ENCODE peak calls at places on chromosomes 11 and 22, in eight cellular contexts. N is SJSA1, U is heart left ventricle, C is A549, M is neuronal stem cell, P is uterus, K is left ventricle myocardium inferior, S is GM23248. F is an unnamed sample.

GRCh38 chr11:75777461-75778110 is 9.0 kb downstream of the DGAT2 start:
- DNase-seq in N (no peak), U (no peak), C (no peak), M (no peak), P (no peak), K (no peak), S (no peak), F (no peak)

GRCh38 chr22:19127329-19128008 is 3.6 kb upstream of the TSSK2 start:
- DNase-seq in N (no peak), U (no peak), C (no peak), M (no peak), P (no peak), K (no peak), S (no peak), F (no peak)

GRCh38 chr11:72719144-72719543 is 33.1 kb downstream of the ARAP1 start:
- DNase-seq in N (no peak), U (no peak), C (no peak), M (no peak), P (no peak), K (peak; percentile 61), S (peak; percentile 30), F (no peak)

GRCh38 chr22:20021196-20022181 is 579 bp downstream of the TANGO2 start:
- DNase-seq in N (no peak), U (peak; percentile 86), C (no peak), M (no peak), P (no peak), K (peak; percentile 82), S (peak; percentile 91), F (no peak)

GRCh38 chr11:129505266-129505665 is 129.6 kb downstream of the BARX2 start:
- DNase-seq in N (no peak), U (no peak), C (no peak), M (no peak), P (no peak), K (no peak), S (no peak), F (no peak)

GRCh38 chr11:111512296-111513239 is at the start of gene BTG4:
- DNase-seq in N (no peak), U (no peak), C (peak; percentile 31), M (no peak), P (no peak), K (no peak), S (peak; percentile 78), F (peak; percentile 13)

GRCh38 chr11:69451289-69451688 is 30.2 kb upstream of the LINC01488 start:
- DNase-seq in N (no peak), U (no peak), C (no peak), M (no peak), P (no peak), K (no peak), S (no peak), F (no peak)

GRCh38 chr11:128603003-128603715 is 15.8 kb upstream of the ETS1 start:
- DNase-seq in N (no peak), U (no peak), C (no peak), M (no peak), P (no peak), K (no peak), S (no peak), F (no peak)

GRCh38 chr22:27419473-27419872 is 382.1 kb downstream of the MN1 start:
- DNase-seq in N (no peak), U (no peak), C (no peak), M (no peak), P (no peak), K (no peak), S (no peak), F (no peak)

GRCh38 chr11:441418-442274 is at the start of gene ANO9:
- DNase-seq in N (no peak), U (no peak), C (no peak), M (no peak), P (no peak), K (no peak), S (no peak), F (peak; percentile 49)

GRCh38 chr11:133619973-133620372 is 87.7 kb upstream of the OPCML start:
- DNase-seq in N (no peak), U (no peak), C (no peak), M (no peak), P (no peak), K (no peak), S (no peak), F (no peak)

GRCh38 chr11:36600155-36600554 is 2.1 kb upstream of the RAG2 start:
- DNase-seq in N (no peak), U (no peak), C (no peak), M (no peak), P (no peak), K (no peak), S (no peak), F (no peak)

GRCh38 chr11:30228323-30228884 is 2.4 kb upstream of the FSHB start:
- DNase-seq in N (no peak), U (no peak), C (no peak), M (no peak), P (no peak), K (no peak), S (no peak), F (no peak)

GRCh38 chr11:40292636-40293585 is 1166.5 kb downstream of the LRRC4C start:
- DNase-seq in N (no peak), U (no peak), C (no peak), M (no peak), P (peak; percentile 30), K (no peak), S (no peak), F (peak; percentile 13)

GRCh38 chr22:37638351-37639069 is 959 bp upstream of the SH3BP1 start:
- DNase-seq in N (no peak), U (no peak), C (no peak), M (no peak), P (no peak), K (no peak), S (no peak), F (peak; percentile 49)
- H3K4me1 ChIP-seq in N (peaks cover 38% of the 10 kb centered on the region), U (peaks cover 66% of the 10 kb centered on the region), C (peaks cover 10% of the 10 kb centered on the region), M (peaks cover 30% of the 10 kb centered on the region), P (peaks cover 23% of the 10 kb centered on the region), K (peaks cover 50% of the 10 kb centered on the region), S (peaks cover 15% of the 10 kb centered on the region), F (peaks cover 88% of the 10 kb centered on the region)

GRCh38 chr22:46086577-46087335 is 63.6 kb upstream of the PPARA start:
- DNase-seq in N (no peak), U (no peak), C (no peak), M (no peak), P (no peak), K (peak; percentile 22), S (peak; percentile 86), F (no peak)

GRCh38 chr22:46084943-46085830 is 65.1 kb upstream of the PPARA start:
- DNase-seq in N (peak; percentile 88), U (peak; percentile 92), C (peak; percentile 79), M (no peak), P (peak; percentile 92), K (peak; percentile 90), S (peak; percentile 97), F (no peak)

GRCh38 chr22:46084376-46084775 is 66.0 kb upstream of the PPARA start:
- DNase-seq in N (no peak), U (no peak), C (no peak), M (no peak), P (no peak), K (no peak), S (no peak), F (no peak)

GRCh38 chr22:46087336-46087690 is 63.0 kb upstream of the PPARA start:
- DNase-seq in N (no peak), U (no peak), C (no peak), M (no peak), P (no peak), K (no peak), S (no peak), F (no peak)

DNA sequence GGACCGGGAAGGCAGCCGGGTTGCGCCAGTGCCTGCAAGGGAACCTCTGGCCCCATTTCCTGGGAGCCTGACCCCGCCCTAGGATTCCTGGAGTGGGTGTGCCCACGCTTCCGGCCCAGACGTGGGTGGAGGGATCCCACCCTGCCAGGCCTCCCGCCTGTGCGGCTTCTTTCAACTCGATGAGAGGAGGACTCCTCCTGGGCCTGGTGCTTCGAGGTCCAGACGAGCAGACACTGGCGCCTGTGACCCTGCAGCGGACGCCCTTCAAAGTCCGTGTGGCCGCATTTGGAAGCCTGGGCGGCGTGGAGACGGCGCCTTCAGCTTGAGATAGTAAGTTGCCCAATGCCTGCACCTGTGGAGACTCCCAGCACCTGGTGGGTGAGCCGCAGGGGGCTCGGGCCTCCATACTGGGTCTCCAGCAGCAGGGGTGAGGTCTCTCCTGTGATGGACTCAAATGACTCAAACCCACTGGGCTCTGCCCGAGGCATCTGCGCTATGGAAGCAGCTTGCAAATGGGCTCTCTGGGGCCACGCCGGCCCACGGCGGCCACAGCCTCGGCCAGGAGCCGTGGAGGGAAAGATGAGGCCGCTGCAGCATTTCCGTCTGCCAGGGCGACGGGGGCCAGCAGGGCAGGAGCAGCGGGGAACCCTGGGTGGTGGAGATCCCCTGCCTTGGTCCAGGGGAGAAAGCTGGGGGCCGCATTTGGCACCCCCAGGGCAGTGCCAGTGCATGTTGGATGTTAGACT is 64.3 kb upstream of the PPARA start:
- DNase-seq in N (peak; percentile 96), U (peak; percentile 72), C (peak; percentile 90), M (no peak), P (peak; percentile 85), K (peak; percentile 81), S (peak; percentile 90), F (no peak)
- H3K4me1 ChIP-seq in N (peaks cover 82% of the 10 kb centered on the region), U (peaks cover 99% of the 10 kb centered on the region), C (peaks cover 80% of the 10 kb centered on the region), M (peaks cover 5% of the 10 kb centered on the region), P (peaks cover 63% of the 10 kb centered on the region), K (peaks cover 100% of the 10 kb centered on the region), S (peaks cover 53% of the 10 kb centered on the region), F (peaks cover 4% of the 10 kb centered on the region)

DNA sequence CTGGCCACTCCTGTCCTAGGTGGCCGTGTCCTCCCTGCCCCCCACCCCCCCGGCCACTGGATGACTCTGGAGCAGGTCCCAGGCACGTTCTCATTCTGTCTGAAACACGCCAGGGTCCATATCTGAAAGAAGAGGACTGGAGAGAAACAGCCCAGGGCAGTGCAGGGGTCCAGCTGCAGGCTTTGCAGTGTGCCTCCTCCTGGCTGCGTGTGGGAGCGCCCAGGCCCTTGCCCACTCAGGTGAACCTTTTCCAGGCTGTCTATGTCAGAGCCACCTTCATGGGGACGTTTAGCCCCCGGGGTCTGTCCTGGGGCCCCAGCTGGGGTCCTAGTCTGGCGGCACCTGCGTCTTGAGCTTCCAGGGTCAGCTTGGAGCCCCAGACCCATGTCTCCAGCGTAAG is 15.6 kb downstream of the GRAMD4 start:
- DNase-seq in N (no peak), U (no peak), C (no peak), M (no peak), P (no peak), K (no peak), S (no peak), F (no peak)
- H3K4me1 ChIP-seq in N (no peaks in the 10 kb centered on the region), U (peaks cover 34% of the 10 kb centered on the region), C (peaks cover 23% of the 10 kb centered on the region), M (peaks cover 2% of the 10 kb centered on the region), P (no peaks in the 10 kb centered on the region), K (peaks cover 81% of the 10 kb centered on the region), S (no peaks in the 10 kb centered on the region), F (no peaks in the 10 kb centered on the region)

GRCh38 chr22:35328472-35328885 is 28.8 kb downstream of the TOM1 start:
- DNase-seq in N (no peak), U (no peak), C (no peak), M (no peak), P (no peak), K (peak; percentile 45), S (no peak), F (no peak)

GRCh38 chr22:35329114-35329847 is 29.6 kb downstream of the TOM1 start:
- DNase-seq in N (no peak), U (no peak), C (no peak), M (no peak), P (no peak), K (no peak), S (no peak), F (no peak)

GRCh38 chr22:35327690-35328471 is 28.2 kb downstream of the TOM1 start:
- DNase-seq in N (no peak), U (no peak), C (no peak), M (no peak), P (no peak), K (no peak), S (no peak), F (no peak)

GRCh38 chr22:35333220-35333619 is 33.5 kb downstream of the TOM1 start:
- DNase-seq in N (no peak), U (no peak), C (no peak), M (no peak), P (no peak), K (no peak), S (no peak), F (no peak)

GRCh38 chr22:35330258-35330861 is 30.7 kb downstream of the TOM1 start:
- DNase-seq in N (no peak), U (peak; percentile 86), C (no peak), M (no peak), P (peak; percentile 89), K (peak; percentile 90), S (peak; percentile 92), F (peak; percentile 50)
- H3K4me1 ChIP-seq in N (no peaks in the 10 kb centered on the region), U (peaks cover 32% of the 10 kb centered on the region), C (no peaks in the 10 kb centered on the region), M (no peaks in the 10 kb centered on the region), P (peaks cover 4% of the 10 kb centered on the region), K (peaks cover 77% of the 10 kb centered on the region), S (peaks cover 12% of the 10 kb centered on the region), F (peaks cover 49% of the 10 kb centered on the region)